ENCODE peak calls at places on chromosomes 7 and 10, in five cellular contexts. One of them, this sample, is unnamed.

GRCh38 chr10:132143162-132143561 is 43.6 kb upstream of the DPYSL4 start:
- DNase-seq in mucosa of descending colon: peak; percentile 21
- DNase-seq in astrocyte of the spinal cord: no peak
- DNase-seq in OCI-LY7: no peak
- DNase-seq in spleen: no peak
- DNase-seq in this sample: no peak

GRCh38 chr7:135177021-135177696 is 6.7 kb upstream of the CYREN start:
- DNase-seq in mucosa of descending colon: no peak
- DNase-seq in astrocyte of the spinal cord: no peak
- DNase-seq in OCI-LY7: no peak
- DNase-seq in spleen: peak; percentile 16
- DNase-seq in this sample: no peak

GRCh38 chr7:44505595-44505994 is 15.1 kb upstream of the NUDCD3 start:
- DNase-seq in mucosa of descending colon: no peak
- DNase-seq in astrocyte of the spinal cord: no peak
- DNase-seq in OCI-LY7: no peak
- DNase-seq in spleen: no peak
- DNase-seq in this sample: no peak

GRCh38 chr10:112565434-112566053 is 118.5 kb downstream of the VTI1A start:
- DNase-seq in mucosa of descending colon: no peak
- DNase-seq in astrocyte of the spinal cord: peak; percentile 84
- DNase-seq in OCI-LY7: peak; percentile 32
- DNase-seq in spleen: no peak
- DNase-seq in this sample: peak; percentile 50

GRCh38 chr10:31121074-31121685 is 89.5 kb upstream of the ZNF438 start:
- DNase-seq in mucosa of descending colon: no peak
- DNase-seq in astrocyte of the spinal cord: no peak
- DNase-seq in OCI-LY7: no peak
- DNase-seq in spleen: no peak
- DNase-seq in this sample: no peak

GRCh38 chr10:48383393-48383792 is 76.9 kb downstream of the MAPK8 start:
- DNase-seq in mucosa of descending colon: no peak
- DNase-seq in astrocyte of the spinal cord: no peak
- DNase-seq in OCI-LY7: no peak
- DNase-seq in spleen: no peak
- DNase-seq in this sample: no peak

GRCh38 chr10:14653271-14654161 is 121.2 kb downstream of the FAM107B start:
- DNase-seq in mucosa of descending colon: no peak
- DNase-seq in astrocyte of the spinal cord: peak; percentile 76
- DNase-seq in OCI-LY7: peak; percentile 48
- DNase-seq in spleen: no peak
- DNase-seq in this sample: no peak

GRCh38 chr10:1738950-1739349 is 1.6 kb upstream of the ADARB2 start:
- DNase-seq in mucosa of descending colon: no peak
- DNase-seq in astrocyte of the spinal cord: no peak
- DNase-seq in OCI-LY7: no peak
- DNase-seq in spleen: no peak
- DNase-seq in this sample: no peak

GRCh38 chr7:80362677-80363076 is 149.2 kb downstream of the GNAT3 start:
- DNase-seq in mucosa of descending colon: no peak
- DNase-seq in astrocyte of the spinal cord: no peak
- DNase-seq in OCI-LY7: no peak
- DNase-seq in spleen: no peak
- DNase-seq in this sample: no peak

GRCh38 chr10:58807631-58808024 is 295.0 kb downstream of the BICC1 start:
- DNase-seq in mucosa of descending colon: no peak
- DNase-seq in astrocyte of the spinal cord: no peak
- DNase-seq in OCI-LY7: no peak
- DNase-seq in spleen: no peak
- DNase-seq in this sample: no peak

GRCh38 chr10:13238271-13239077 is 4.3 kb upstream of the UCMA start:
- DNase-seq in mucosa of descending colon: no peak
- DNase-seq in astrocyte of the spinal cord: no peak
- DNase-seq in OCI-LY7: no peak
- DNase-seq in spleen: no peak
- DNase-seq in this sample: no peak

GRCh38 chr10:124837687-124838086 is 36.1 kb downstream of the ABRAXAS2 start:
- DNase-seq in mucosa of descending colon: no peak
- DNase-seq in astrocyte of the spinal cord: no peak
- DNase-seq in OCI-LY7: no peak
- DNase-seq in spleen: no peak
- DNase-seq in this sample: no peak

GRCh38 chr7:47227762-47228177 is 354.1 kb downstream of the TNS3 start:
- DNase-seq in mucosa of descending colon: no peak
- DNase-seq in astrocyte of the spinal cord: peak; percentile 85
- DNase-seq in OCI-LY7: no peak
- DNase-seq in spleen: no peak
- DNase-seq in this sample: no peak

GRCh38 chr10:42991442-42992098 is 85.3 kb upstream of the RET start:
- DNase-seq in mucosa of descending colon: no peak
- DNase-seq in astrocyte of the spinal cord: no peak
- DNase-seq in OCI-LY7: no peak
- DNase-seq in spleen: peak; percentile 47
- DNase-seq in this sample: no peak

GRCh38 chr10:50992356-50992866 is 81.9 kb upstream of the PRKG1 start:
- DNase-seq in mucosa of descending colon: no peak
- DNase-seq in astrocyte of the spinal cord: no peak
- DNase-seq in OCI-LY7: no peak
- DNase-seq in spleen: peak; percentile 56
- DNase-seq in this sample: no peak

GRCh38 chr10:30858499-30858898 is 173.2 kb downstream of the ZNF438 start:
- DNase-seq in mucosa of descending colon: no peak
- DNase-seq in astrocyte of the spinal cord: peak; percentile 14
- DNase-seq in OCI-LY7: no peak
- DNase-seq in spleen: no peak
- DNase-seq in this sample: no peak

GRCh38 chr7:111678986-111679385 is 116.7 kb upstream of the IMMP2L start:
- DNase-seq in mucosa of descending colon: no peak
- DNase-seq in astrocyte of the spinal cord: no peak
- DNase-seq in OCI-LY7: no peak
- DNase-seq in spleen: no peak
- DNase-seq in this sample: no peak

GRCh38 chr7:114082934-114083647 is 164.3 kb upstream of the PPP1R3A start:
- DNase-seq in mucosa of descending colon: peak; percentile 64
- DNase-seq in astrocyte of the spinal cord: peak; percentile 56
- DNase-seq in OCI-LY7: no peak
- DNase-seq in spleen: peak; percentile 72
- DNase-seq in this sample: no peak

GRCh38 chr7:1490837-1491236 is 13.4 kb downstream of the INTS1 start:
- DNase-seq in mucosa of descending colon: no peak
- DNase-seq in astrocyte of the spinal cord: no peak
- DNase-seq in OCI-LY7: no peak
- DNase-seq in spleen: no peak
- DNase-seq in this sample: no peak

GRCh38 chr7:106629521-106629920 is 31.4 kb downstream of the CCDC71L start:
- DNase-seq in mucosa of descending colon: no peak
- DNase-seq in astrocyte of the spinal cord: peak; percentile 54
- DNase-seq in OCI-LY7: no peak
- DNase-seq in spleen: no peak
- DNase-seq in this sample: no peak

GRCh38 chr7:45325378-45325777 is 167.8 kb downstream of the RAMP3 start:
- DNase-seq in mucosa of descending colon: no peak
- DNase-seq in astrocyte of the spinal cord: no peak
- DNase-seq in OCI-LY7: no peak
- DNase-seq in spleen: no peak
- DNase-seq in this sample: no peak

GRCh38 chr7:50733552-50733951 is 49.1 kb downstream of the GRB10 start:
- DNase-seq in mucosa of descending colon: no peak
- DNase-seq in astrocyte of the spinal cord: peak; percentile 57
- DNase-seq in OCI-LY7: no peak
- DNase-seq in spleen: peak; percentile 74
- DNase-seq in this sample: no peak

GRCh38 chr7:2109936-2110585 is 122.7 kb downstream of the MAD1L1 start:
- DNase-seq in mucosa of descending colon: no peak
- DNase-seq in astrocyte of the spinal cord: peak; percentile 93
- DNase-seq in OCI-LY7: peak; percentile 92
- DNase-seq in spleen: no peak
- DNase-seq in this sample: no peak

GRCh38 chr10:17961551-17962422 is 10.1 kb downstream of the SLC39A12 start:
- DNase-seq in mucosa of descending colon: no peak
- DNase-seq in astrocyte of the spinal cord: peak; percentile 33
- DNase-seq in OCI-LY7: no peak
- DNase-seq in spleen: no peak
- DNase-seq in this sample: no peak

GRCh38 chr7:4613855-4614548 is 68.1 kb upstream of the FOXK1 start:
- DNase-seq in mucosa of descending colon: no peak
- DNase-seq in astrocyte of the spinal cord: peak; percentile 65
- DNase-seq in OCI-LY7: no peak
- DNase-seq in spleen: no peak
- DNase-seq in this sample: no peak

GRCh38 chr7:134514663-134515062 is 12.7 kb upstream of the AKR1B10 start:
- DNase-seq in mucosa of descending colon: no peak
- DNase-seq in astrocyte of the spinal cord: peak; percentile 80
- DNase-seq in OCI-LY7: peak; percentile 77
- DNase-seq in spleen: no peak
- DNase-seq in this sample: peak; percentile 64

GRCh38 chr7:38244516-38244915 is 28.9 kb downstream of the TARP start:
- DNase-seq in mucosa of descending colon: no peak
- DNase-seq in astrocyte of the spinal cord: no peak
- DNase-seq in OCI-LY7: no peak
- DNase-seq in spleen: no peak
- DNase-seq in this sample: no peak

GRCh38 chr7:111931958-111932357 is 274.2 kb downstream of the DOCK4 start:
- DNase-seq in mucosa of descending colon: no peak
- DNase-seq in astrocyte of the spinal cord: peak; percentile 44
- DNase-seq in OCI-LY7: no peak
- DNase-seq in spleen: no peak
- DNase-seq in this sample: no peak

GRCh38 chr7:51182767-51183166 is 133.8 kb downstream of the COBL start:
- DNase-seq in mucosa of descending colon: no peak
- DNase-seq in astrocyte of the spinal cord: no peak
- DNase-seq in OCI-LY7: no peak
- DNase-seq in spleen: peak; percentile 48
- DNase-seq in this sample: no peak

GRCh38 chr10:52245547-52245946 is 68.5 kb upstream of the DKK1 start:
- DNase-seq in mucosa of descending colon: no peak
- DNase-seq in astrocyte of the spinal cord: no peak
- DNase-seq in OCI-LY7: no peak
- DNase-seq in spleen: no peak
- DNase-seq in this sample: no peak
- H3K4me3 ChIP-seq in mucosa of descending colon: no peak overlapping the region
- H3K4me3 ChIP-seq in astrocyte of the spinal cord: no peak overlapping the region
- H3K4me3 ChIP-seq in OCI-LY7: no peak overlapping the region
- H3K4me3 ChIP-seq in spleen: no peak overlapping the region
- H3K4me3 ChIP-seq in this sample: no peak overlapping the region

DNA sequence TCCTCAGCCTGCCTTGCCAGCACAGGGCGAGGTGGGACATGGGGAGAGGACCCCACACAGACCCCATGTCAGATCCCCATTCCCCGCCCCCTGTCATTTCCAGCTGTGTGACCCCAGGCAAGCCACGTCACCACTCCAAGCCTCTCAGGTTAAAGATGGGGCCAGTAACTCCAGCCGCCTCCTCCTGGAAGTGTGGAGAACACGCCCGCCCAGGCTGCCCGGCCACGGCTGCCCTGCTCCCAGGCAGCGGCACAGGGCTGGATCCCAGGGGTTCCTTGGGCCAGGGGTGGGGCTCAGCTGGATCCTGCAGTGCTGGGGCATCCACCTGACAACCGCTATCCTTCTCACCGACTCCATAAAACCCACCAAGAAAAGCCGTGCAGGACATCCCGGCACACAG is 86.1 kb downstream of the PDGFA start:
- DNase-seq in mucosa of descending colon: no peak
- DNase-seq in astrocyte of the spinal cord: no peak
- DNase-seq in OCI-LY7: no peak
- DNase-seq in spleen: no peak
- DNase-seq in this sample: no peak
- H3K4me3 ChIP-seq in mucosa of descending colon: no peak overlapping the region
- H3K4me3 ChIP-seq in astrocyte of the spinal cord: no peak overlapping the region
- H3K4me3 ChIP-seq in OCI-LY7: no peak overlapping the region
- H3K4me3 ChIP-seq in spleen: no peak overlapping the region
- H3K4me3 ChIP-seq in this sample: no peak overlapping the region

GRCh38 chr7:28685660-28686417 is 272.3 kb downstream of the TRIL start:
- DNase-seq in mucosa of descending colon: peak; percentile 72
- DNase-seq in astrocyte of the spinal cord: peak; percentile 99
- DNase-seq in OCI-LY7: no peak
- DNase-seq in spleen: peak; percentile 83
- DNase-seq in this sample: no peak
- H3K4me3 ChIP-seq in mucosa of descending colon: no peak overlapping the region
- H3K4me3 ChIP-seq in astrocyte of the spinal cord: peak overlapping the region; percentile 68
- H3K4me3 ChIP-seq in OCI-LY7: no peak overlapping the region
- H3K4me3 ChIP-seq in spleen: peak overlapping the region; percentile 43
- H3K4me3 ChIP-seq in this sample: no peak overlapping the region

DNA sequence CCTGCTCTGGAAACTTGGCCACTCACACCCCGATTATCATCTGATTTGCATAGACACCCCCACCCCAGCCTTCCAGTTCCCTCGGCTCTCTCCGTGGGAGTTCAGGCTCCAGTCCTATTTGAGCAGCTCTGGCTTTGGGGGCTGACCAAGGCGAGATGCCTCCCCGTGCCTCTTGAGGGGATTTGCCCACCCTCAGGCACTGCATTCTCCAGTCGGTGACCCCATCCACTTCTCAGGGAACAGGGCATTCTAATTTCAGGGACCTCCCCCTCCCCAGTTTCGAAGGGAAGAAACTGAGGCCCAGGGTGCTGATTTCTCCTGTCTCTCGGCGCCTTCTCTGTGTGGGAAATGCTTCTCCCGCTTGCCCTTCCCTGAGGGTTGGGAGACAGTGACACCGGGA is 35.7 kb upstream of the PAX2 start:
- DNase-seq in mucosa of descending colon: no peak
- DNase-seq in astrocyte of the spinal cord: no peak
- DNase-seq in OCI-LY7: no peak
- DNase-seq in spleen: no peak
- DNase-seq in this sample: no peak
- H3K4me3 ChIP-seq in mucosa of descending colon: no peak overlapping the region
- H3K4me3 ChIP-seq in astrocyte of the spinal cord: no peak overlapping the region
- H3K4me3 ChIP-seq in OCI-LY7: no peak overlapping the region
- H3K4me3 ChIP-seq in spleen: no peak overlapping the region
- H3K4me3 ChIP-seq in this sample: no peak overlapping the region